ENCODE peak calls at places on chromosomes 1 and 21, in six cellular contexts. X is A549, Z is K562, B is IMR-90, E is HepG2, Y is GM12878. C is an unnamed sample.

GRCh38 chr21:26719750-26720149 is 125.5 kb downstream of the ADAMTS1 start:
- DNase-seq in Y (no peak), X (no peak), B (no peak), Z (no peak), E (no peak), C (no peak)

GRCh38 chr1:43237131-43237530 is 32.7 kb upstream of the TMEM125 start:
- DNase-seq in Z (no peak), Y (no peak), B (peak), E (no peak), X (no peak), C (no peak)

GRCh38 chr1:77639056-77639455 is 43.4 kb downstream of the ZZZ3 start:
- DNase-seq in Z (no peak), X (no peak), E (no peak), B (peak), Y (no peak), C (no peak)

GRCh38 chr1:30525980-30526651 is 197.3 kb downstream of the MATN1 start:
- DNase-seq in B (peak), Z (no peak), E (peak), X (peak), Y (no peak), C (peak)

GRCh38 chr21:31403596-31404333 is 59.7 kb upstream of the TIAM1 start:
- DNase-seq in Z (no peak), B (no peak), Y (no peak), E (no peak), X (no peak), C (peak)

GRCh38 chr1:113860891-113861290 is 10.6 kb downstream of the PTPN22 start:
- DNase-seq in X (no peak), E (no peak), B (peak), Y (no peak), Z (no peak), C (no peak)

GRCh38 chr1:62962794-62963776 is 179.2 kb downstream of the ATG4C start:
- DNase-seq in X (peak), Z (peak), Y (no peak), E (peak), B (peak), C (peak)

GRCh38 chr1:156895927-156896326 is 2.4 kb downstream of the PEAR1 start:
- DNase-seq in X (no peak), Z (no peak), B (no peak), E (no peak), Y (no peak), C (no peak)

GRCh38 chr1:205449750-205450443 is 5.9 kb downstream of the BLACAT1 start:
- DNase-seq in Y (no peak), E (peak), B (peak), Z (peak), X (peak), C (no peak)

GRCh38 chr1:11918779-11919519 is 7.3 kb downstream of the KIAA2013 start:
- DNase-seq in X (no peak), B (peak), Z (no peak), Y (no peak), E (no peak), C (no peak)

GRCh38 chr1:24901791-24902470 is 28.1 kb downstream of the RUNX3 start:
- DNase-seq in B (no peak), X (no peak), Z (no peak), Y (no peak), E (no peak), C (no peak)

GRCh38 chr1:109425902-109426277 is 358 bp downstream of the PSMA5 start:
- DNase-seq in E (peak), X (peak), Z (no peak), B (peak), Y (no peak), C (peak)
- TF ChIP-seq BHLHE40 in E (peak), X (no peak), Z (no peak), B (no peak), Y (no peak), C (no peak)

GRCh38 chr1:161069201-161069685 is 448 bp downstream of the ARHGAP30 start:
- DNase-seq in Z (no peak), Y (no peak), B (no peak), X (no peak), E (no peak), C (no peak)

GRCh38 chr1:161070737-161071136 is 1.0 kb upstream of the ARHGAP30 start:
- DNase-seq in B (no peak), Z (no peak), X (no peak), Y (no peak), E (no peak), C (no peak)

GRCh38 chr1:161066694-161067093 is 3.0 kb downstream of the ARHGAP30 start:
- DNase-seq in Y (no peak), B (no peak), E (no peak), Z (no peak), X (no peak), C (no peak)

GRCh38 chr1:161069731-161070270 is at the start of gene ARHGAP30:
- DNase-seq in Y (peak), X (no peak), E (no peak), B (no peak), Z (no peak), C (no peak)

GRCh38 chr1:161068306-161069200 is 1.1 kb downstream of the ARHGAP30 start:
- DNase-seq in Z (no peak), E (no peak), X (no peak), Y (peak), B (no peak), C (no peak)
- TF ChIP-seq BHLHE40 in Z (no peak), E (no peak), X (no peak), Y (no peak), B (no peak), C (no peak)

GRCh38 chr1:228004331-228004871 is 2.4 kb upstream of the WNT3A start:
- DNase-seq in Z (peak), E (peak), Y (no peak), B (no peak), X (peak), C (peak)

GRCh38 chr1:228004887-228005462 is 1.8 kb upstream of the WNT3A start:
- DNase-seq in B (no peak), X (no peak), E (no peak), Y (no peak), Z (peak), C (peak)

GRCh38 chr1:228006793-228007053 is at the start of gene WNT3A:
- DNase-seq in B (no peak), Y (no peak), Z (peak), E (no peak), X (no peak), C (no peak)

GRCh38 chr1:228006034-228006792 is 585 bp upstream of the WNT3A start:
- DNase-seq in B (no peak), E (no peak), Z (peak), X (no peak), Y (no peak), C (peak)

GRCh38 chr1:228005511-228006033 is 1.2 kb upstream of the WNT3A start:
- DNase-seq in E (no peak), B (no peak), Y (no peak), Z (no peak), X (no peak), C (peak)
- TF ChIP-seq BHLHE40 in E (no peak), B (no peak), Y (no peak), Z (no peak), X (no peak), C (no peak)

GRCh38 chr1:243798726-243799125 is 51.3 kb downstream of the AKT3 start:
- DNase-seq in B (peak), E (no peak), Y (no peak), X (peak), Z (no peak), C (no peak)

GRCh38 chr1:243796016-243796415 is 54.0 kb downstream of the AKT3 start:
- DNase-seq in Z (no peak), X (no peak), Y (no peak), B (no peak), E (no peak), C (no peak)

GRCh38 chr1:243801378-243801777 is 48.7 kb downstream of the AKT3 start:
- DNase-seq in B (no peak), X (no peak), E (no peak), Z (no peak), Y (no peak), C (no peak)

GRCh38 chr1:243802736-243803135 is 47.3 kb downstream of the AKT3 start:
- DNase-seq in E (no peak), Z (no peak), X (no peak), B (no peak), Y (no peak), C (no peak)

GRCh38 chr1:243799908-243800307 is 50.1 kb downstream of the AKT3 start:
- DNase-seq in X (no peak), E (no peak), B (peak), Y (no peak), Z (no peak), C (no peak)
- TF ChIP-seq BHLHE40 in X (no peak), E (no peak), B (no peak), Y (no peak), Z (no peak), C (no peak)

C was measured in HEK293T.